ENCODE peak calls at places on chromosomes 4 and X, in five cellular contexts. J is stimulated activated CD4-positive, alpha-beta T cell treated with anti-CD3 and anti-CD28 coated beads, TNF-alpha, amount 100 ng/mL, for 4 hours; M is mesothelial cell of epicardium; O is OCI-M1; P is bronchial epithelial cell. G is an unnamed sample.

GRCh38 chrX:42832764-42833549 is 55.0 kb upstream of the PPP1R2C start:
- DNase-seq in J (no peak), M (no peak), O (no peak), P (peak; percentile 45), G (no peak)

GRCh38 chrX:108516184-108516583 is 76.5 kb downstream of the COL4A5 start:
- DNase-seq in J (no peak), M (no peak), O (no peak), P (peak; percentile 57), G (no peak)

GRCh38 chrX:15820106-15821073 is 30.1 kb downstream of the ZRSR2 start:
- DNase-seq in J (no peak), M (no peak), O (no peak), P (no peak), G (no peak)

GRCh38 chrX:153653556-153653955 is 6.6 kb downstream of the DUSP9 start:
- DNase-seq in J (no peak), M (no peak), O (no peak), P (no peak), G (no peak)

GRCh38 chr4:86664959-86665358 is 70.8 kb downstream of the PTPN13 start:
- DNase-seq in J (no peak), M (no peak), O (no peak), P (peak; percentile 40), G (no peak)

GRCh38 chr4:48109413-48110263 is 24.4 kb downstream of the TXK start:
- DNase-seq in J (no peak), M (no peak), O (peak; percentile 76), P (peak; percentile 71), G (no peak)

GRCh38 chr4:101211146-101211553 is 136.2 kb downstream of the PPP3CA start:
- DNase-seq in J (no peak), M (no peak), O (no peak), P (peak; percentile 60), G (no peak)

GRCh38 chr4:114040319-114041116 is 61.1 kb upstream of the ARSJ start:
- DNase-seq in J (no peak), M (no peak), O (peak; percentile 81), P (no peak), G (no peak)

GRCh38 chrX:79325263-79325958 is 41.7 kb downstream of the ITM2A start:
- DNase-seq in J (peak; percentile 10), M (no peak), O (no peak), P (no peak), G (no peak)